ENCODE peak calls at places on chromosomes 2 and 18, in five cellular contexts. C, G, I, S and B are unnamed samples.

GRCh38 chr2:161170917-161171594 is 10.8 kb downstream of the TANK start:
- DNase-seq in G (no peak), C (no peak), I (no peak), S (no peak), B (no peak)

GRCh38 chr2:111947219-111947618 is 48.8 kb downstream of the MERTK start:
- DNase-seq in G (no peak), I (no peak), S (no peak), C (no peak), B (no peak)

GRCh38 chr2:58155160-58155778 is 85.9 kb downstream of the FANCL start:
- DNase-seq in I (no peak), S (no peak), G (peak), C (no peak), B (no peak)

GRCh38 chr2:31606511-31606910 is 25.8 kb upstream of the SRD5A2 start:
- DNase-seq in C (no peak), S (no peak), I (no peak), G (no peak), B (no peak)

GRCh38 chr2:37984589-37984988 is 59.5 kb downstream of the RMDN2 start:
- DNase-seq in I (no peak), G (peak), S (no peak), C (no peak), B (no peak)

GRCh38 chr2:121635371-121635770 is 13.9 kb downstream of the CLASP1 start:
- DNase-seq in C (no peak), G (no peak), I (no peak), S (no peak), B (no peak)

GRCh38 chr2:190748966-190749365 is 100.1 kb downstream of the NAB1 start:
- DNase-seq in G (no peak), S (no peak), C (no peak), I (no peak), B (no peak)

GRCh38 chr18:41396861-41397260 is 558.2 kb upstream of the PIK3C3 start:
- DNase-seq in I (no peak), C (no peak), S (no peak), G (no peak), B (no peak)

GRCh38 chr18:26745288-26745975 is 120.1 kb downstream of the AQP4 start:
- DNase-seq in I (peak), S (no peak), G (no peak), C (no peak), B (no peak)

GRCh38 chr2:226031078-226031937 is 631.8 kb downstream of the NYAP2 start:
- DNase-seq in C (peak), S (peak), G (peak), I (peak), B (peak)

GRCh38 chr18:69759046-69759445 is 188.6 kb downstream of the CD226 start:
- DNase-seq in S (no peak), I (no peak), C (no peak), G (no peak), B (no peak)

GRCh38 chr18:39260565-39260964 is 1695.0 kb upstream of the CELF4 start:
- DNase-seq in S (no peak), G (peak), C (no peak), I (no peak), B (no peak)

GRCh38 chr2:46800218-46800617 is 115.4 kb downstream of the MCFD2 start:
- DNase-seq in C (no peak), S (no peak), I (no peak), G (no peak), B (no peak)

GRCh38 chr2:168192839-168193616 is 54.4 kb downstream of the STK39 start:
- DNase-seq in C (peak), S (no peak), I (no peak), G (peak), B (peak)

GRCh38 chr2:235551965-235552364 is 58.1 kb downstream of the AGAP1 start:
- DNase-seq in G (peak), C (peak), I (peak), S (peak), B (peak)

GRCh38 chr2:109266511-109266910 is 137.5 kb downstream of the SH3RF3 start:
- DNase-seq in C (no peak), S (no peak), I (no peak), G (no peak), B (no peak)

GRCh38 chr2:109265953-109266352 is 136.9 kb downstream of the SH3RF3 start:
- DNase-seq in I (no peak), G (no peak), C (no peak), S (no peak), B (no peak)

GRCh38 chr2:109265369-109265768 is 136.4 kb downstream of the SH3RF3 start:
- DNase-seq in S (no peak), I (no peak), G (no peak), C (no peak), B (no peak)

GRCh38 chr2:109268916-109269315 is 139.9 kb downstream of the SH3RF3 start:
- DNase-seq in S (no peak), C (no peak), G (no peak), I (no peak), B (no peak)

GRCh38 chr2:109266998-109267854 is 138.2 kb downstream of the SH3RF3 start:
- DNase-seq in S (no peak), C (peak), I (no peak), G (peak), B (peak)
- TF ChIP-seq POLR2AphosphoS5 in S (no peak), C (peak), I (no peak), G (no peak), B (no peak)

DNA sequence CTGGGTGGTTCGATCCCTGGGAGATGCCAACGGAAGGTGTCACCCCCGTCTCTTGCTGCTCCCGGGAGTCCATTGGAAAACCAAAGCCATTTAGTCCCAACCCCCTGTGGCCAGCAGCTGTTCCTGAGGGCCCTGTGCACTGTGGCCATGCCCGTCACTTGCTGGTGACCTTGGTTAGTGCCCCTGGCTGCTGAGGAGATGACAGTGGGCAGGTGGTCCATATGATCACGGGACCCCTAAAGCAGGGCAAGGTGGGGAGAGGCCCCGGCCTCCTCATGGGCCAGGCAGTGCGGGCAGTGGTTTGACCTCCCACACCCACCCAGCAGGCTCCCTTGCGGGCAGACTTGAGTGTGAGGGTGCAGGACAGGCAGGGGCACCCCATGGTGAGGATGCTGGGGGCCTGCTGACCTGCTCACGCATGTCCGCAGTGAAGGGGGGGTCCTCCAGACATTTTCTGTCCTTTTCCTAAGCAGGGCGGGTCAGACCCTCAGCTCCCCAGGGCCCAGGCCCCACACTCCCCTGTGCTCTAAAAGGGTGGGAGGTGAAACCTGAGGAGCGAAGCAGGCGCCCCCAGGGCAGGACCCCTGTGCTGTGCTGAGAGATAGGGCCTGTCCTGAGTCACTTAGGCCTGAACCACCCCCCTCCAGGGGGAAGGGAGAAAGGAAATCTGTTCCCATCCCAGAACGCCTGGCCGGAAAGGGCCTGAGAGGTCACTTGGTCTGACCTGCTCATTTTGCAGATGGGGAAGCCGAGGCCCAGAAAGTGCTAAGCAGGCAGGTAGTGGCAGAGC is 6.8 kb downstream of the ITM2C start:
- DNase-seq in S (no peak), I (peak), G (no peak), C (no peak), B (no peak)
- H3K4me3 ChIP-seq in S (peak), I (no peak), G (no peak), C (no peak), B (no peak)

DNA sequence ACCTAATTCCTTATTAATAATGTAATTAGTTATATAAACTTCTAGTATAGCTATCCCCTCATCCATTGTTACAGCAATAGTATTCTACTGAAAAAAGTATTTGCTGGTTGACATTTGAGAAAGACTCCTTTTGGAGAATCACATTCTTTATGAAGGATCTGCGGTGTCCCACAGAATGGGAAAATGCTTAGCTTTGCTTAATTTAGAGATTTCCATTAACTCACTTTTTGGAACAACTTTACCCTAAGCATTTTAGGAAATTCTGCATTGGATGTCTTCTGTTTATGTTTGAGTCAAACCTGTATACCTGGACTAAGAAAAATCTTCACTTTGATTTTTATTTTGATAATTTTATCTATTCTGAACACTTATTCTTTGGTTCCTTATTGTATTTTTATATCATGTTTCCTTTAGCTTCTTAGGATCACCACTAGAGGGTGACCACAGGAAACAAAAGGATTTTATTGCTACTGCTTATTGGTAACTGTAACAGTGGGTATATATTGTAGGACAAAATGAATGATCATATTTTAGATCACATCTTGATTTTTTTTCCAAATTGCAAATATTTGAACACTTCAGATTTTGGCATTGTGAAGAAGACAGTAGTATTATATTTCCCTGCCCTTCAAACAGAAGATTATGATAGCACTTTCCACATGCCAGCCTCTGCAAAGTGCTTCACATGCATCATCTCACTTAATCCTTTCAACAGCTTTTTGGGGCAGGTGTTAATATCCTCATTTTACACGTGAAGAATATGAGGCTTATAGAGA is 79.6 kb downstream of the MIB1 start:
- DNase-seq in C (peak), G (peak), I (no peak), S (no peak), B (peak)
- TF ChIP-seq CTCF in C (peak), G (peak), I (peak), S (peak), B (peak)

GRCh38 chr2:7513834-7514233 is 596.6 kb downstream of the RNF144A start:
- DNase-seq in S (no peak), C (no peak), G (no peak), I (no peak), B (no peak)
- TF ChIP-seq POLR2AphosphoS5 in S (no peak), C (no peak), G (no peak), I (no peak), B (no peak)

GRCh38 chr2:68751397-68752339 is 17.1 kb downstream of the ARHGAP25 start:
- DNase-seq in C (peak), G (peak), S (peak), I (peak), B (peak)
- H3K4me3 ChIP-seq in C (no peak), G (no peak), S (no peak), I (no peak), B (no peak)

GRCh38 chr2:71282493-71282892 is 49.1 kb upstream of the ZNF638 start:
- DNase-seq in G (peak), S (no peak), I (no peak), C (no peak), B (no peak)
- TF ChIP-seq CTCF in G (peak), S (no peak), I (no peak), C (no peak), B (no peak)

DNA sequence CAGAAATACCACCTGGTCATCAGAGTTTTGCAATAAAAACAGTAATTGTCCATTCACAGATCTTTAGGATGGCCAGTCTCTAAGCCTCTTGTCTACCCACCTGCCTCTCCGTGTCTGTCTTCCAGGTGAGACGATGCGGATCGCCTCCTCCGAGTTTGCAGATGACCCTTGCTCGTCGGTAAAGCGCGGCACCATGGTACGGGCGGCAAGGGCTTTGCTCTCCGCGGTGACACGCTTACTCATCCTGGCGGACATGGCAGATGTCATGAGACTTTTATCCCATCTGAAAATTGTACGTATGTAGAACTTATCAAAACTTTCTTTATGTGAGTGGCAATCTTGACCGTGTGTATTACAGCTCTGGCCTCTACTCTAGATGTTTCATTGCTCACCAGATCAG is 345.0 kb downstream of the CTNNA2 start:
- DNase-seq in G (no peak), S (no peak), C (no peak), I (no peak), B (no peak)
- TF ChIP-seq POLR2AphosphoS5 in G (no peak), S (no peak), C (no peak), I (no peak), B (no peak)